ENCODE peak calls at places on chromosomes 13 and 19, in five cellular contexts. R, H, P, Z and M are unnamed samples.

GRCh38 chr13:30466841-30467252 is 1.1 kb upstream of the HMGB1 start:
- DNase-seq in R (no peak), H (no peak), P (no peak), Z (peak; percentile 5), M (no peak)

GRCh38 chr13:90365130-90365529 is 982.4 kb upstream of the MIR17HG start:
- DNase-seq in R (no peak), H (no peak), P (no peak), Z (no peak), M (no peak)

GRCh38 chr13:98446234-98446621 is 130.7 kb downstream of the STK24 start:
- DNase-seq in R (no peak), H (no peak), P (no peak), Z (no peak), M (no peak)

GRCh38 chr13:95987841-95988240 is 65.4 kb downstream of the UGGT2 start:
- DNase-seq in R (no peak), H (no peak), P (no peak), Z (no peak), M (no peak)

GRCh38 chr19:43474487-43474886 is 9.1 kb upstream of the LYPD3 start:
- DNase-seq in R (no peak), H (no peak), P (no peak), Z (no peak), M (no peak)

GRCh38 chr13:27419333-27419732 is 5.1 kb upstream of the GTF3A start:
- DNase-seq in R (no peak), H (no peak), P (no peak), Z (peak; percentile 45), M (no peak)

GRCh38 chr19:47853003-47853402 is 6.0 kb upstream of the TPRX2 start:
- DNase-seq in R (no peak), H (no peak), P (no peak), Z (no peak), M (no peak)

GRCh38 chr13:98343461-98343860 is 166.4 kb upstream of the RNF113B start:
- DNase-seq in R (peak; percentile 44), H (no peak), P (no peak), Z (no peak), M (no peak)

GRCh38 chr13:32548837-32549236 is 10.2 kb upstream of the N4BP2L2 start:
- DNase-seq in R (no peak), H (no peak), P (no peak), Z (no peak), M (no peak)

GRCh38 chr19:42220751-42221097 is 612 bp downstream of the ZNF526 start:
- DNase-seq in R (no peak), H (no peak), P (no peak), Z (no peak), M (no peak)

GRCh38 chr13:42363941-42364612 is 92.1 kb downstream of the AKAP11 start:
- DNase-seq in R (peak; percentile 60), H (no peak), P (no peak), Z (peak; percentile 67), M (no peak)

GRCh38 chr19:55443045-55443823 is at the start of gene SHISA7:
- DNase-seq in R (no peak), H (no peak), P (no peak), Z (peak; percentile 23), M (no peak)

GRCh38 chr19:43799502-43800142 is 2.6 kb downstream of the LYPD5 start:
- DNase-seq in R (peak; percentile 60), H (no peak), P (no peak), Z (peak; percentile 32), M (no peak)

DNA sequence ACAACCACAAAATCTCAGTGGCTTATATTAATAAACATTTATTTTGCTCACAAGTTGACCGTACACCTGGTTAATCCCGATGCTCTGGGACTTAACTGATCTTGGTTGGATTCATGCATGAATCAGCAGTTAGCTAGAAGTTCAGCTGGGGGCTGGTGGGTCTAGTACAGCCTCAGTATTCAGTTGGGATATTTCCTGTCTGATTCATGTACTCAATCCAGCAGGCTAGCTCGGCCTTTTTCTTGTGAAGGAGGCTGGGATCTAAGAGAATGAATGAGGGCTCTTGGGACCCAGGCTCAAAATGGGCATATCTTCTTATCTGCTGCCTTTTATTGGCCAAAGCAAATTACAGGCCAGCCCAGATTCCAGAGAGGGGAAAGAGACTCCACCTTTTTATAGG is 178.8 kb downstream of the KCTD12 start:
- DNase-seq in R (no peak), H (no peak), P (no peak), Z (no peak), M (no peak)
- TF ChIP-seq CTCF in R (no peak), H (no peak), P (no peak), Z (no peak), M (no peak)

GRCh38 chr19:23099966-23100365 is 16.9 kb upstream of the ZNF730 start:
- DNase-seq in R (no peak), H (no peak), P (no peak), Z (no peak), M (no peak)
- H3K9me3 ChIP-seq in R (no peaks in the 10 kb centered on the region), H (peaks cover 6% of the 10 kb centered on the region), P (no peaks in the 10 kb centered on the region), Z (peaks cover 24% of the 10 kb centered on the region), M (no peaks in the 10 kb centered on the region)

DNA sequence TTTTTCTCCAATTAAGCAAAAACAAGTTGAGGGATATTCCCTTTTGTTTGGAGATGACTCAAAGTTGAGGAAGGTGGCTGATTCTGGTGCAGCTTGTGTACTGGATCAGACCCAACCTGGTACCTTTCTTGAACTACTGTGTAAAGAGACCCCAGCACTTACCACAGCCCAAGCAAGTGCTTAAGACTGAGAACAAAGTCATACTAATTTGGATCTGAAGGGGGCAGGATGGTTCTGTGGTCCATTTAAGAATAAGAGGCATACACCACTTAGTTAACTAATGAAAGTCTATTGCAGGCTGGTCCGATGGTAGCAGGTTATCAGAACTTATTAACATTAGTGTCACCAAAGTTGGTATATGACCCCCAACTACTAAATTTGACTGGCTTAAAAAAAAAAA is 6.3 kb downstream of the THSD1 start:
- DNase-seq in R (no peak), H (no peak), P (no peak), Z (no peak), M (no peak)
- TF ChIP-seq CTCF in R (peak; percentile 59), H (no peak), P (no peak), Z (no peak), M (peak; percentile 42)

GRCh38 chr13:86681223-86681622 is 882.0 kb upstream of the SLITRK6 start:
- DNase-seq in R (no peak), H (no peak), P (no peak), Z (no peak), M (no peak)
- H3K9me3 ChIP-seq in R (no peaks in the 10 kb centered on the region), H (no peaks in the 10 kb centered on the region), P (no peaks in the 10 kb centered on the region), Z (no peaks in the 10 kb centered on the region), M (peaks cover 9% of the 10 kb centered on the region)

DNA sequence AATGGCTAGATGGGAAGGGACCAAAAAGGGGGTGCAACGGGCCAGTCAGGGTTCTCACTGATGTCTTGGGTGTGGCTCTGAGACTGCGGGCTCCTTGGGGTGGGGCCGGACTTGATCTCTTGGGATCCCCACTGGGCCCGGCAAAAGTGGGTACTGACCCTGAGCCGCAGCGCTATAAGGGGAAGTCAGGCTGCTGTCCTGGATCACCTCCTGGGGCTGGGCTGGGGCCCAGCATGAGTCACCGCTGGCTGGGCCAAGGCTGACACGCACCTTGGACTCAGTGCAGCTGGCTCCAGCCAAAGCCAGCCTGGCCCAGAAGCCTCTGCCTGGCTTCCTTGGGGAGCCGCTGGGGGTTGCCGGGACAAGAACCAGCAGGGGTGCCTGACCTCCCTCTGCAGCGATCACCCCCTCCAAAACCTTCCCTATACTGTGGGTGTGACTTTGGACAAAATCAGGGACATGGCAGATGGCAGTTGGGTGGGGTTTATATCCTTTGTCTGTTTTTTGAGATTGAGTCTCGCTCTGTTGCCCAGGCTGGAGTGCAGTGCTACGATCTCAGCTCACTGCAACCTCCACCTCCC is 614 bp upstream of the IQCN start:
- DNase-seq in R (peak; percentile 76), H (peak; percentile 94), P (peak; percentile 88), Z (peak; percentile 89), M (peak; percentile 87)
- TF ChIP-seq CTCF in R (no peak), H (no peak), P (no peak), Z (no peak), M (peak; percentile 30)

GRCh38 chr19:44987148-44987675 is 14.1 kb upstream of the RELB start:
- DNase-seq in R (no peak), H (no peak), P (no peak), Z (no peak), M (no peak)
- H3K9me3 ChIP-seq in R (no peaks in the 10 kb centered on the region), H (no peaks in the 10 kb centered on the region), P (no peaks in the 10 kb centered on the region), Z (no peaks in the 10 kb centered on the region), M (no peaks in the 10 kb centered on the region)